ENCODE peak calls at places on chromosomes 2 and 18, in eight cellular contexts. F, J, P, A, D, Z, E and S are unnamed samples.

GRCh38 chr2:1811971-1812350 is 67.6 kb upstream of the PXDN start:
- DNase-seq in J (no peak), P (no peak), F (no peak), A (no peak), Z (no peak), E (no peak), D (no peak), S (no peak)

GRCh38 chr2:40439473-40439872 is 12.4 kb downstream of the SLC8A1 start:
- DNase-seq in E (no peak), J (no peak), D (no peak), A (no peak), Z (no peak), F (no peak), P (no peak), S (no peak)

GRCh38 chr2:180291552-180292421 is 284.7 kb upstream of the CWC22 start:
- DNase-seq in A (no peak), Z (no peak), F (no peak), J (peak), P (no peak), D (no peak), E (no peak), S (no peak)

GRCh38 chr2:120954939-120955338 is 219.3 kb downstream of the GLI2 start:
- DNase-seq in D (no peak), E (no peak), P (no peak), F (no peak), Z (no peak), J (no peak), A (no peak), S (no peak)

GRCh38 chr2:40120021-40120420 is 331.9 kb downstream of the SLC8A1 start:
- DNase-seq in Z (no peak), E (no peak), P (no peak), J (no peak), A (no peak), F (no peak), D (no peak), S (no peak)

GRCh38 chr18:77013777-77014525 is 118.6 kb downstream of the MBP start:
- DNase-seq in E (peak), Z (peak), F (no peak), J (no peak), D (no peak), A (peak), P (no peak), S (no peak)

GRCh38 chr2:79578952-79579351 is 66.1 kb downstream of the CTNNA2 start:
- DNase-seq in A (no peak), Z (no peak), P (no peak), D (no peak), E (no peak), F (no peak), J (no peak), S (no peak)

GRCh38 chr2:121247534-121247933 is 37.5 kb downstream of the TFCP2L1 start:
- DNase-seq in F (no peak), P (no peak), J (no peak), D (no peak), Z (no peak), A (no peak), E (no peak), S (no peak)

GRCh38 chr2:98376301-98376945 is 30.2 kb downstream of the CNGA3 start:
- DNase-seq in J (no peak), E (no peak), P (no peak), D (no peak), Z (no peak), A (no peak), F (no peak), S (no peak)

DNA sequence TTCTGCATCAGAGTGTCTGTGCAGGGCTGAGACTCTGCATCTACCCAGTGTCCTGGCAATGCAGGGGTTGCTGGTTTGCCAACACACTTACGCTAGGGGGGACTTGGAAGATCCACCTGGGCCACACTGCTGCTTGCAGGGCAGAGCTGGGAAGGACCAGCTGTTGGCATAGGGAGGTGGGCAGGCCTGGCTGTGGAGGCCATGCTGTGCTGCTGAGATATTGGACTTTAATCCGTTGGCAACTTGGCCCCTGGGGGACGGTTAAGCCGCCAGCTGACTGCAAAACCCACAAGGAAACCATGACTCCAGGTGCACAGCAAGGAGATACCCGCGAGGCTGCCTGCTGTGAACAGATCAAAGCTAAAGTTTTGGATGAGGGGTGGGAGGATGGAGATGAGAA is 397.7 kb upstream of the HS6ST1 start:
- DNase-seq in D (no peak), J (no peak), A (no peak), E (no peak), Z (no peak), P (no peak), F (peak), S (no peak)
- H3K4me3 ChIP-seq in D (no peak), J (no peak), A (no peak), E (no peak), Z (no peak), P (no peak), F (no peak), S (no peak)

GRCh38 chr2:62197609-62198236 is 1.8 kb downstream of the B3GNT2 start:
- DNase-seq in J (peak), D (peak), A (peak), P (no peak), Z (peak), F (peak), E (peak), S (no peak)

GRCh38 chr2:62197017-62197586 is 1.2 kb downstream of the B3GNT2 start:
- DNase-seq in A (no peak), P (no peak), F (peak), Z (no peak), E (peak), J (peak), D (no peak), S (no peak)

GRCh38 chr2:62199392-62200125 is 3.6 kb downstream of the B3GNT2 start:
- DNase-seq in J (no peak), Z (no peak), F (peak), A (no peak), E (no peak), D (no peak), P (no peak), S (no peak)

GRCh38 chr2:62196278-62196901 is 475 bp downstream of the B3GNT2 start:
- DNase-seq in J (no peak), Z (peak), A (peak), E (no peak), D (no peak), F (peak), P (no peak), S (no peak)

DNA sequence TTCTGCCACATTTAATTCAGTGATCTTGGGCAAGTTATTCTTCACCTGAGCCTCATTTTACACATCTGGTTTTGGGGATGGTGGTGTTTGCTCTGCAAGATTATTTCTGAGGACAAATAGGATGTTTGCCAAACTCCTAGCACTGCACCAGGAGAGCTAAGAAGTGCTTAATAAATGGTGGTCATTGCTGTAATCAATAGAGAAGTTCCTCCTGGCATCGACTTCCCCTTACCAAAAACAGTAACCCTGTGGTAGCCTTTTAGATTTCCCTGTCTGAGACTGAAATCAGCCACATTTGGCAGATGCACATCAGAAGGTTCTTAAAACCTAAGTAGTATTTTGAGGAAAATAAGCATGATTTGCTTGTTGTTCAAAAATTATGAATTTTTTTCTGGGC is 2.3 kb downstream of the B3GNT2 start:
- DNase-seq in P (no peak), D (no peak), F (peak), E (no peak), J (no peak), A (no peak), Z (no peak), S (no peak)
- H3K4me3 ChIP-seq in P (no peak), D (peak), F (peak), E (peak), J (peak), A (peak), Z (peak), S (no peak)

GRCh38 chr2:25339791-25340339 is 1.9 kb downstream of the DNMT3A start:
- DNase-seq in F (no peak), J (peak), Z (peak), A (peak), P (no peak), E (peak), D (no peak), S (no peak)
- H3K4me3 ChIP-seq in F (no peak), J (no peak), Z (peak), A (peak), P (peak), E (peak), D (no peak), S (peak)

DNA sequence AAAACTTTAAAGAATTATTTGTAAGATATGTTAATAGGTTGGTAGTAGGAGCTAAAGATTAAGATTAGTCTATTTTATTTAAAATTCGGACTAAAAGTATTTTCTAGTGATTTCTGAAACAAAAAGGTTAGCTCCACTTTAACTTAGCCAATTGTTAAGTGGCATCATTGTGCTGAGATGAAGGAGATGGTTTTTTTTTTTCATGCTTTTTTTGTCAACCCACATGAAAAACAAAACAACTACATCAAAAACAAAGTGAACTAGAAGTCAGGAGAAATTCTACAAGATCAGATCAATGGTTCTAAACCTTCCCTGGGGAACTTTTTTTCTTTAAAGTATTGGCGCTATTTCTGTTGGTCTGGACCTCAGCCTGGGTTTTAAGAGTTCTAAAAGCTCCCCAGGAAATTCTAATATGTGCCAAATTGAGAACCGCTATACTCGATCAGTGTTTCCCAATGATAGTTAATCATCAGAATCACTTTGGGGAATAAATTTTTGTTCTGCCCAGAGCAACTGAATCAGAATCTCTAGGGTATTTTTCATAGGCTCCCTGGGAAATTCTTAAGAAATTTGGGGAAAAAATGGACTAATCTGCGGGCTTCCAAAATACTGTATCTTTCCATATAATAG is 2.3 kb downstream of the ZC3H6 start:
- DNase-seq in E (no peak), P (no peak), J (no peak), D (no peak), F (no peak), A (no peak), Z (no peak), S (no peak)
- H3K4me3 ChIP-seq in E (no peak), P (no peak), J (no peak), D (no peak), F (no peak), A (no peak), Z (no peak), S (no peak)

DNA sequence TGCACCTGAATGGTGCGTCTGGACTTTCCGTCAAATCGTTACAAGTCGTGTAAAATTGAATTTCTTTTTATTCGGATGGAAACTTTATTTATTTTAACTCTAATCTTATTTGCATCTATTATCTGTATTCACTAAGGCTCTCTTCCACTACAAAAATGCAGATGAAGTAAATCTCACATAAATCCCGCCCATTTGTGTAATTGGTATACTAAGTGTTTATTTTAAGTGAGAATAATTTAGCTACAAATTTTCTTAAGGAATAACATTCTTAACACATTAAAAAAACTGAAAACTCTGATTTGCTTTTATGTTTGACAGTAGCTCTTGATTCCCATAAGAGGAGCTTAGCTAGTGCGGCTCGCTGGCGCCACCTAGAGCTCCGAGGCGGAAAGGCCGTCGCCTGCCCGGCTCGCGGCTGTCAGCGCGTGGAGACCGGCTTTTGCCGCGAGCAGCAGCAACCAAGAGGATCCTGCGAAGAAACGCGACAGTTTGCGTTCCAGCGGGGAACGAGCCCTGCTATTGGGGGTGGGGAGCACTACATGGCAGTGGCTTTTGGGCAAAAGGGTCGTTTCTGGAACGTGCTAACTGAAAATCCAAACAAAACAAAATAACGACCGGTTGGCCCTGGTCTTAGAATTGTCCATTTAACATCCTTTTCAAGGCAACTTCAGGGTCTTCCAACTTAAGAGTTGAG is 6.7 kb downstream of the SP9 start:
- DNase-seq in Z (peak), E (peak), A (peak), P (peak), D (peak), F (peak), J (peak), S (no peak)
- H3K4me3 ChIP-seq in Z (no peak), E (peak), A (peak), P (peak), D (peak), F (peak), J (peak), S (no peak)

DNA sequence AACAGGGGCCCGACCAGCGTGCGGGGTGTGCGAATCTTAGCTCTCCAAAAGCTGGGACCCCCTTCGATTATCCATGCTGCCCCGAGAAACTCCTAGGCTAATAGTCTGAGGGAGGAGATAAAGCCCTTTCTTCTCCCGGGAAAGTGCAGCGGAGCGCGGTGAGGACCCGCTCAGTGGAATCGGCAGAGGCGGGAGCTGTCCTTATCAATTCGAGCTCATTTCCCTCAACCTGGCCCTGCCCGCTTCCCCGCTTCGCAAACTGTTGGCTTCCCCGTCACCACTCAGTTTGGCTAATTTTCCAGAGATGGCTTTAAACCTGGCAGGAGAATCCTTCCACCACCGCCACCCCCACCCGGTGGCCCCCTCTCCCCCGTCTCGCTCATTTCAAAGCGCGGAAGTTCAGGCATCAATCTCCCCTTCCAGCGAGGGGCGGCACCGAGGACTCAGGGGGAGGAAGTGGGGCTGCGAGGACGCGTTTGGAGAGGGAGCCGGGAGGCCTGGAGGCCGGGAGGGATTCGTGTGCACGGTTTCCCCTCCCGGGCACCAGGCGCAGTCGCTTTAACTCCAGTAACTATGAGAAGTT is 1.6 kb downstream of the KLHL14 start:
- DNase-seq in Z (no peak), J (no peak), D (no peak), P (no peak), E (peak), F (no peak), A (no peak), S (no peak)
- H3K4me3 ChIP-seq in Z (peak), J (no peak), D (peak), P (no peak), E (peak), F (no peak), A (peak), S (peak)

GRCh38 chr2:46849741-46850474 is 65.7 kb downstream of the MCFD2 start:
- DNase-seq in A (no peak), D (no peak), J (peak), P (no peak), Z (peak), F (no peak), E (peak), S (no peak)
- H3K4me3 ChIP-seq in A (no peak), D (no peak), J (no peak), P (no peak), Z (no peak), F (no peak), E (no peak), S (no peak)

DNA sequence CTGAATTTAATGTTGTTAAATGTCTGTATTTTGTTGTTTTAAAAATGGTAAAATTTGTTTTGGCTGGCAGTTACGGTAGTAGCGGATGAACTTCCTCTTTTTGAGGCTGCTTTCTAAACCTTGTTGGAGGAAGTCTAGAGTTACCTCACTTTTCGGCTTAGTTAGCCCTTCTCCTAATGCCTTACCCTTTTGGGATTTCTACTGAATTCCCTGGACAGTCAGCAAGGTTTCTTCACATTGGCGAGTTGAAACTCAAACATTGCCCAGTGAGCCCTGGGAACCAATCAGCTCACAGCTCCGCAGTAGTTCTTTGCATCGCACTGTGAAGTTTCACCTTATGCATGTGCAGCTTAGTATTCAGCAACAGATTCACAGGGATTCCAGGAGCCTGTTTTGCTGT is 55.2 kb downstream of the TMEM247 start:
- DNase-seq in F (peak), E (no peak), J (no peak), P (no peak), D (no peak), A (no peak), Z (no peak), S (no peak)
- H3K4me3 ChIP-seq in F (peak), E (no peak), J (no peak), P (no peak), D (no peak), A (no peak), Z (no peak), S (no peak)